ENCODE peak calls at places on chromosomes 5 and 9, in four cellular contexts. D is aorta, E is left ventricle myocardium inferior, R is endodermal cell. Y is an unnamed sample. For H3K4me1, the result is how much of the 10 kb centered on the place peaks cover.

GRCh38 chr5:148912714-148913398 is 86.4 kb downstream of the ADRB2 start:
- DNase-seq in D (no peak), E (no peak), R (peak), Y (no peak)

GRCh38 chr5:97458851-97459250 is 275.8 kb upstream of the RIOK2 start:
- DNase-seq in D (no peak), E (no peak), R (no peak), Y (no peak)

GRCh38 chr9:113350937-113351336 is 1.6 kb downstream of the BSPRY start:
- DNase-seq in D (no peak), E (no peak), R (no peak), Y (no peak)

GRCh38 chr9:133597316-133597957 is 11.8 kb downstream of the FAM163B start:
- DNase-seq in D (no peak), E (no peak), R (no peak), Y (no peak)

GRCh38 chr5:41863871-41864486 is 6.2 kb downstream of the OXCT1 start:
- DNase-seq in D (no peak), E (no peak), R (no peak), Y (no peak)

GRCh38 chr5:157941616-157942015 is 82.7 kb upstream of the CLINT1 start:
- DNase-seq in D (no peak), E (no peak), R (no peak), Y (no peak)

GRCh38 chr5:66010476-66010875 is 84.1 kb downstream of the ERBIN start:
- DNase-seq in D (no peak), E (no peak), R (no peak), Y (no peak)

GRCh38 chr9:3330792-3331420 is 194.9 kb downstream of the RFX3 start:
- DNase-seq in D (no peak), E (no peak), R (no peak), Y (no peak)

GRCh38 chr5:73799401-73799972 is 173.5 kb downstream of the ARHGEF28 start:
- DNase-seq in D (no peak), E (no peak), R (no peak), Y (no peak)

GRCh38 chr5:95022967-95023695 is 261.8 kb downstream of the MCTP1 start:
- DNase-seq in D (no peak), E (no peak), R (no peak), Y (no peak)

GRCh38 chr5:93235751-93236150 is 345.3 kb downstream of the NR2F1-AS1 start:
- DNase-seq in D (no peak), E (no peak), R (no peak), Y (no peak)

GRCh38 chr9:35341585-35341984 is 148.3 kb upstream of the RUSC2 start:
- DNase-seq in D (peak), E (peak), R (peak), Y (peak)

GRCh38 chr9:78713746-78714405 is 417.0 kb downstream of the PSAT1 start:
- DNase-seq in D (no peak), E (no peak), R (no peak), Y (no peak)

GRCh38 chr9:120874861-120875565 is 2.0 kb downstream of the PHF19 start:
- DNase-seq in D (no peak), E (no peak), R (no peak), Y (no peak)
- H3K4me3 ChIP-seq in D (no peak), E (no peak), R (peak), Y (no peak)

GRCh38 chr5:176368726-176369125 is 3.4 kb downstream of the ARL10 start:
- DNase-seq in D (no peak), E (no peak), R (no peak), Y (no peak)
- H3K4me1 ChIP-seq in D (under half), E (half or more), R (under half), Y (under half)

GRCh38 chr5:78508231-78508765 is 140.3 kb downstream of the LHFPL2 start:
- DNase-seq in D (no peak), E (no peak), R (no peak), Y (no peak)
- H3K4me3 ChIP-seq in D (no peak), E (peak), R (peak), Y (no peak)

DNA sequence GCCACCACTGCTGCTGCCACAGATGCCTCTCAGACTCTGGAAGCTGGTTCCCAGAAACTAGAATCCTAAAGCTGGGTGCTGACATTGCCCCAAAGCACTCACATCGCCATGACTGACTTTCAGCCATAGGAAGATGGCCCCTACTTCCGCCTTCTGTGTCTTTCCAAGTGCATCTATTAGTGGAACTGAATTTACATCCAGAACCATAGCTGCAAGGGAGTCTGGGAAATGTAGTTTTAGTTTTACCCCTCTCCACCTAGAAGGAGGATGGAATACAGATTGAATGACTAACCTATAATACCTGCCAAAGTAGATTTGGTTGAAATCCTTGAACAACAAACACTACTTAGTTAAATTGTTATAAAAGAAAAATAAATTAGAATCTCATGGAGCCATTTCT is 118.8 kb downstream of the RASGRF2 start:
- DNase-seq in D (no peak), E (no peak), R (no peak), Y (no peak)
- H3K4me1 ChIP-seq in D (under half), E (under half), R (under half), Y (under half)

GRCh38 chr9:93061791-93062299 is 3.3 kb downstream of the SUSD3 start:
- DNase-seq in D (no peak), E (no peak), R (peak), Y (no peak)

GRCh38 chr9:93059960-93060591 is 1.6 kb downstream of the SUSD3 start:
- DNase-seq in D (no peak), E (no peak), R (peak), Y (no peak)

GRCh38 chr9:93060746-93061259 is 2.3 kb downstream of the SUSD3 start:
- DNase-seq in D (no peak), E (no peak), R (no peak), Y (no peak)

GRCh38 chr9:93062364-93062763 is 3.9 kb downstream of the SUSD3 start:
- DNase-seq in D (no peak), E (no peak), R (peak), Y (no peak)

GRCh38 chr9:93061260-93061751 is 2.8 kb downstream of the SUSD3 start:
- DNase-seq in D (no peak), E (no peak), R (no peak), Y (no peak)
- H3K4me3 ChIP-seq in D (no peak), E (no peak), R (no peak), Y (no peak)

DNA sequence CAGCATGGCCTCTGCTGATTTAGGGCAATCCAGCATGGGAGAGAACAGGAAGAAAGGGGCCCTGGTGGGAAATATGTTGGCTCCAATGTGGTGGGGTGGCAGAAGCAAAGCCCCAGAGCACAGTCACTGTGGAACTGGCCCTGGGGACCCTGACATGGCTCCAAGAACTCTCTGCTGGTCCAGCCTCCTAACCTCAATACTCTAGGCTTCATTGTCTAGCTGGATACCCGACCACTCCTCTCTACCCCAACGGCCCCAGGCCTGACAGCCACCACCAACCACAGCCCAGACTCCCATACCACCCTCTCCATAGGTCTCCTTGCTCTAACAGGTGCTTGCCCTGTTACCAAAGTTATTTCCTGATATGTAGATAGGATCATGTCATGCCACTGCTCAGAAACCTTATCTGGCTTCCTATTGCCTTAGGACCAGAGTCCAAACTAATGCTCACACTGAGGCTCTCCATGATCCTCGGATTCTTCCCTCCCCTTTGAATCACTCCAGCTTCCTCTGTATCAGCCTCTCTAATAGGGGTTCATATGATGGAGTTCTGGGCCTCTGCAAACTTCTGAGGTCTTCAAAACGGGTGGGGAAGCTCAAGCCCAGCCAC is 12.9 kb downstream of the ACSL6 start:
- DNase-seq in D (no peak), E (no peak), R (no peak), Y (no peak)
- H3K4me1 ChIP-seq in D (under half), E (under half), R (under half), Y (under half)

DNA sequence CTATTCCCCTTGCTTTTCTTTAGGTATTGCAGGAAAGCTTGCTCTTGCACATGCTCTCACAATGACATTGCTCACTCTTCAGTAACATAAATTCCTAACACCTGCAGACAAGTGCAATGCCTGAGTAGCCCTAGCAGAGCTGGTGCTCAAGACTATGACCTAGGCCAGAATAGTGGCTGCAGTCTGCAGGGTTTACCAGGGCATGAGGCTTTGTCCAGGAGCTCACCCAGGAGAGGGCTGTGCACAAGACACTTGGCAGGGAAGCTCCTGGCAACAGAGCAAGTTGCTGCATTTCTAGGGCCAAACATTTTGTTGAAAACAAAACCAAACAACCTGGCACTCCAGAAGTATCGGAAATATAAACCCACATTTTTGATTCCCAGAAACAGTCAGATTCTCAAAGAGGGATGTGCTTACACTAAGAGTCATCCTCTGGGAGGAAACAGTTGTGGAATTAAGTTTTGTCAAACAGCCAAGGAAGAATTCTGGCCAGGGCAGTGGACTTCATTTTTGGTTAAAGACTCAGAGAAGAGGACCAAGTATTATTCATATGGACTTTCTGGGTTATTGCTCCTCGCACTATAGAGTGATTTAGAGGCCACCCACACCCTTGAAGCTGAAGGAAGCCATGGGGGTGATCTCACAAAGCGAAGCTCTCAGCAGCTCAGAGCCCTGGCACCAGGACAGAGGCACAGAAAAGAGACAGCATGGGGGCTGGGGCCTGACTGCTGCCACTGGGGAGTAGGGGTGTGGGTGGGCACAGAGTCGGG is 44.9 kb downstream of the MACROH2A1 start:
- DNase-seq in D (peak), E (no peak), R (no peak), Y (no peak)
- H3K4me3 ChIP-seq in D (no peak), E (no peak), R (no peak), Y (no peak)

DNA sequence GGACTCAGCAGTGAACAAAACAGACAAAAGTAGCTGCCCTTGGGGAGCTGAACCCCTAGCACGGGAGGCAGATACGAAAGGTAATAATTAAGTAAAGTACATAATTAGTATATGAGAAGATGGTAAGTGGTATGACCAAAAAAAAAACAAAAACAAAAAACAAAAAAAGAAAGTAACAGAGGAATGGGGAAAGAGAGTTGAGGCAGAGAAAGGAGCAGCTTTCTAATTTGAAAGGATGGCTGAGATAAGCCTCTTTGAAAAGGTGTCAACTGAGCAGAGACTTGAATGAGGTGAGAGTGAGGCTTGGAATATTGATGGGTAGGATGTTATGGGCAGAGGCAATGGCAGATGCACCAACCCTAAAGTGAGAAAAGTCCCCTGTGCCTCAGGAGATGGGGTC is 69.7 kb downstream of the CARTPT start:
- DNase-seq in D (no peak), E (no peak), R (no peak), Y (no peak)
- H3K4me1 ChIP-seq in D (under half), E (under half), R (under half), Y (under half)

Y was measured in right cardiac atrium.